ENCODE peak calls at places on chromosomes 12 and 14, in nine cellular contexts. U is upper lobe of left lung, M is GM12865, C is psoas muscle, X is fibroblast of the aortic adventitia, L is GM10248, S is fibroblast of mammary gland, H is fibroblast of pulmonary artery, A is MM.1S. Z is an unnamed sample.

GRCh38 chr12:4037747-4038312 is 164.6 kb upstream of the PARP11 start:
- DNase-seq in U (peak), M (no peak), C (no peak), X (peak), L (no peak), S (peak), H (peak), A (no peak), Z (no peak)

GRCh38 chr12:118448341-118448740 is 72.0 kb downstream of the SUDS3 start:
- DNase-seq in U (no peak), M (no peak), C (no peak), X (no peak), L (no peak), S (no peak), H (no peak), A (no peak), Z (no peak)

GRCh38 chr14:80946187-80946586 is 4.6 kb upstream of the CEP128 start:
- DNase-seq in U (no peak), M (no peak), C (no peak), X (no peak), L (no peak), S (peak), H (no peak), A (no peak), Z (no peak)

GRCh38 chr14:76863724-76864407 is 37.7 kb downstream of the LRRC74A start:
- DNase-seq in U (peak), M (peak), C (peak), X (no peak), L (peak), S (no peak), H (peak), A (peak), Z (no peak)

GRCh38 chr12:84913151-84913550 is 552 bp upstream of the SLC6A15 start:
- DNase-seq in U (no peak), M (no peak), C (no peak), X (peak), L (no peak), S (peak), H (peak), A (no peak), Z (no peak)

GRCh38 chr12:57381693-57382220 is 49.1 kb downstream of the R3HDM2 start:
- DNase-seq in U (no peak), M (no peak), C (no peak), X (no peak), L (no peak), S (peak), H (no peak), A (no peak), Z (no peak)

GRCh38 chr14:73749706-73750105 is 35.5 kb upstream of the PNMA1 start:
- DNase-seq in U (no peak), M (no peak), C (no peak), X (no peak), L (no peak), S (no peak), H (no peak), A (no peak), Z (no peak)

GRCh38 chr12:57173089-57173488 is 25.7 kb upstream of the LRP1-AS start:
- DNase-seq in U (no peak), M (no peak), C (no peak), X (no peak), L (peak), S (no peak), H (peak), A (no peak), Z (no peak)

DNA sequence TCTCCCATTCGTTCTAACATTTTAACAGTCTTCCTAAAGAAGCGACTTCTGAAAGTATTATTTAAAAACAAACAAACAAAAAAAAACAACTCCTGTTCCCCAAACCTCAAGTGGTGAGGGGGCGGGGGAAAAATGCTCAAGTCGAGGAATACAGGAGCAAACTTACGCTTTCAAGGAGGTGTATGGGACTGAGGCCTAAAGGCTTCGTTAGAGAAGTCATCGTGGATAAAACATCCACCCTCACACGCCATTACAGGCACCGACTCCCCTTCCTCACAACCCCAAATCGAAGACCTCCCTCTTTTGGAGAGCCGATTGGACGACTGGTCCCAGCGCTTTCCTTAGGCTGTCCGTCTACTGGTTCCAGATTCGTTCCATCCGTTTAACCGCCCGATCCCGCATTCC is 693 bp downstream of the CBX5 start:
- DNase-seq in U (no peak), M (no peak), C (no peak), X (no peak), L (no peak), S (no peak), H (no peak), A (no peak), Z (no peak)
- TF ChIP-seq CTCF in U (no peak), M (no peak), C (no peak), X (no peak), L (no peak), S (no peak), H (no peak), A (no peak), Z (no peak)

GRCh38 chr14:64960762-64961276 is 11.3 kb downstream of the RAB15 start:
- DNase-seq in U (no peak), M (no peak), C (no peak), X (no peak), L (no peak), S (no peak), H (no peak), A (no peak), Z (no peak)
- TF ChIP-seq CTCF in U (no peak), M (no peak), C (no peak), X (no peak), L (no peak), S (no peak), H (no peak), A (no peak), Z (no peak)

DNA sequence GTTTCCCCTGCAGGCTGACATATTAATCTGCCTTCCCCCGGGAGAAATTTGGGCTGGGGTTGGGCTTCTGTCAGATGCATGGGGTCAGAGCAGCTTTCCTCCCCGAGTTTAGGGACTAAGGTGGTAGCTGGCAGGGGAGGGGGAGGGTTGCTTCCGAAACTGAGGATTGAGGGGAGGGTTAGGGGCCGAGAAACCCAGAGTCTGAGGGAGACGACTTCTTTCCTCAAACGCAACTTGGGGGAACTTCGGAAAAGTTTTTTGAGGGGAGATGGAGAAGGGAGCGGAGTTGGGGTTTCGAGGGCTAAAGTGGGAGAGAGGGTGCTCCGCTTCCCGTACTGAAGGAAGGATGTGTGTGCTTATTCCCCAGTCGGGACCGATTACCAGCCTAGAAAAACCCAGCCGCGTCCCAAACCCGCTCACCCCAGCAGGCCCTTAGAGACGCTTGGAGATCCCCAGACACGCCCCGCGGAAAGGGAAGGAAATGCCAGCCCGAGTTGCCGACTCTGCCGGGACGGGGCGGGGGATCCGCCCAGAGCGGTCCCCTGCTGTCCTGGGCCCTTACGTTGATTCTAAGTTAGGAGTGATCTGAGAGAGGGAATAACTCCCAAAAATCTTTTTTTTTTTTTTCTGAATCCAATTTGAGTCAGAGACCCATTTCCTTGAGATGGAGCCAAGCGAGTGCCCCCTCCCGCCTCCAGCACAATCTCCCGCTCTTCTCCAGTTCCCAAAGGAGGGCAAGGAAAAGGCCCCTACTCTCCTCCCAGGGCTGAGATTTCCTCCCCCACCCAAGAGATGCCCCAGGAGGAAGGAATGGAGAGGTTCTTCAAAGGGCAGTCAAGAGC is 61.9 kb downstream of the SMUG1 start:
- DNase-seq in U (peak), M (no peak), C (peak), X (peak), L (no peak), S (peak), H (no peak), A (no peak), Z (no peak)
- TF ChIP-seq CTCF in U (no peak), M (no peak), C (no peak), X (no peak), L (no peak), S (no peak), H (no peak), A (no peak), Z (no peak)

GRCh38 chr12:121441555-121441954 is 41.6 kb downstream of the RNF34 start:
- DNase-seq in U (no peak), M (no peak), C (no peak), X (no peak), L (no peak), S (peak), H (no peak), A (no peak), Z (no peak)
- TF ChIP-seq CTCF in U (no peak), M (no peak), C (no peak), X (no peak), L (no peak), S (no peak), H (no peak), A (no peak), Z (no peak)

DNA sequence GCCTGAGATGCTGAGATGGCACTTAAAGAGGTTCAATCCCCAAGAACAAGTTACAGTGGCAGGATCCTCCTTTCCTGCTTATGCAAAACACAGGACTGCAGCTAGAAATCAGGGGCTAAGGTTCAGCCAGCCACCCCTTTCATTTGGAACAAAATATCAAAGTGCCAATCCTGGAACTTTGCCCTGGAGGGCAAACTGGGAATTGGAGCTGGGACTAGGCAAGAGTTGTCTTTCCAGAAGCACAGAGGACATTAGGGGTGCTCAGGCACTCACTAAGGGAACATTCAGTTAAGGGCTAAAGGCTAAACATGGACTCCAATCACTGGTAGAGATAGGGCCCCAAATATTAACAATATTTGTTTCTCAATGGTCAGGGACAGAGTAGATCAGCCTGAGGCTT is 237.2 kb downstream of the EMP1 start:
- DNase-seq in U (no peak), M (no peak), C (no peak), X (no peak), L (no peak), S (no peak), H (no peak), A (no peak), Z (no peak)
- TF ChIP-seq CTCF in U (no peak), M (no peak), C (no peak), X (no peak), L (no peak), S (no peak), H (no peak), A (no peak), Z (no peak)

GRCh38 chr14:101932668-101933067 is 31.7 kb upstream of the DYNC1H1 start:
- DNase-seq in U (no peak), M (no peak), C (no peak), X (no peak), L (no peak), S (no peak), H (no peak), A (no peak), Z (no peak)
- TF ChIP-seq CTCF in U (no peak), M (no peak), C (no peak), X (no peak), L (no peak), S (no peak), H (no peak), A (no peak), Z (no peak)

DNA sequence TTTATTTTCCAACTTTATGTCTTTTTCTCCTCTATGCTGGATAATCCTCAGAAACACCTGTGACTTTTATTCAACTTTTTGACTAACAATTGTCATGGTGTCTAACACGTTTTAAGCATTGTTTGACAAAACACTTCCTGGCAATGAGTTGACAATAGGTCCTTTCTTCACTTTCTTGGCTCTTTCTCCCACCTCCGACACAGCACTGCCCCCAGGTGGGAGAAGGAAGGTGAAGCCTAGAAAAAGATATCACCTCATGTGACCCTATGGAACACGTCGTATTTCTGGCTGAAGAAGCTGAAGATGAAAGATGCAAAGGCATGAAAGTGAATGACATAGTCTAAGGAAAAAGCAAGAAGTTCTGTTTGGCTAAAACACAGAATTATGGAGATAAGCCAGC is 430.0 kb downstream of the ETNK1 start:
- DNase-seq in U (no peak), M (peak), C (no peak), X (peak), L (no peak), S (peak), H (peak), A (peak), Z (no peak)
- TF ChIP-seq CTCF in U (no peak), M (peak), C (no peak), X (peak), L (peak), S (peak), H (peak), A (peak), Z (peak)

Z was measured in type B pancreatic cell.